ENCODE peak calls at places on chromosomes 13 and 19, in four cellular contexts. I is PC-3, Q is Peyer's patch, Y is Caki2. G is an unnamed sample.

GRCh38 chr19:7520131-7521051 is 2.0 kb upstream of the MCOLN1 start:
- DNase-seq in Y (no peak), I (no peak), Q (no peak), G (no peak)

GRCh38 chr13:112929778-112930055 is 39.3 kb upstream of the MCF2L start:
- DNase-seq in Q (no peak), Y (no peak), I (no peak), G (no peak)

GRCh38 chr19:16206046-16206605 is 8.4 kb downstream of the AP1M1 start:
- DNase-seq in Y (no peak), Q (no peak), I (no peak), G (no peak)

GRCh38 chr13:113744197-113745000 is 14.6 kb upstream of the TMEM255B start:
- DNase-seq in Q (peak), Y (no peak), I (no peak), G (no peak)

GRCh38 chr13:28425796-28426195 is 69.1 kb downstream of the FLT1 start:
- DNase-seq in Q (no peak), I (no peak), Y (no peak), G (no peak)

GRCh38 chr13:111115051-111115840 is at the start of gene ARHGEF7:
- DNase-seq in Q (no peak), Y (no peak), I (no peak), G (no peak)

GRCh38 chr13:97122381-97122996 is 99.6 kb upstream of the MBNL2 start:
- DNase-seq in I (peak), Y (no peak), Q (no peak), G (no peak)

GRCh38 chr19:6271251-6271650 is 8.5 kb downstream of the MLLT1 start:
- DNase-seq in Q (no peak), I (no peak), Y (no peak), G (no peak)

GRCh38 chr19:455851-456546 is 4.8 kb downstream of the SHC2 start:
- DNase-seq in I (no peak), Y (no peak), Q (no peak), G (no peak)

G was measured in mucosa of descending colon.